ENCODE peak calls at places on chromosome 17, in four cellular contexts. V is fibroblast of lung, T is HepG2, I is H1. K is an unnamed sample.

GRCh38 chr17:80034977-80035686 is 540 bp downstream of the TBC1D16 start:
- DNase-seq in I (no peak), V (peak; percentile 42), T (no peak), K (peak; percentile 29)

GRCh38 chr17:28684963-28685362 is 23.0 kb downstream of the SUPT6H start:
- DNase-seq in T (peak; percentile 65), V (peak; percentile 54), I (no peak), K (no peak)

GRCh38 chr17:62592305-62593099 is 35.0 kb upstream of the MRC2 start:
- DNase-seq in V (no peak), T (no peak), I (no peak), K (peak; percentile 16)

GRCh38 chr17:65177901-65178300 is 40.7 kb downstream of the RGS9 start:
- DNase-seq in I (no peak), T (no peak), V (peak; percentile 71), K (peak; percentile 59)

GRCh38 chr17:40607641-40608040 is 40.0 kb downstream of the SMARCE1 start:
- DNase-seq in V (no peak), I (no peak), T (no peak), K (no peak)

GRCh38 chr17:58666858-58667267 is 25.0 kb downstream of the TEX14 start:
- DNase-seq in I (no peak), T (no peak), V (peak; percentile 87), K (no peak)

GRCh38 chr17:49987681-49988441 is 7.2 kb downstream of the DLX3 start:
- DNase-seq in T (no peak), V (no peak), I (no peak), K (no peak)

GRCh38 chr17:4998666-4999428 is 1.1 kb downstream of the KIF1C start:
- DNase-seq in T (peak; percentile 86), I (no peak), V (no peak), K (no peak)

GRCh38 chr17:61478026-61478789 is 26.0 kb downstream of the TBX4 start:
- DNase-seq in I (no peak), T (no peak), V (no peak), K (no peak)

GRCh38 chr17:77460514-77461046 is 319.8 kb downstream of the SEC14L1 start:
- DNase-seq in V (no peak), I (no peak), T (no peak), K (no peak)

GRCh38 chr17:3318336-3318735 is 20.2 kb upstream of the OR3A1 start:
- DNase-seq in T (no peak), V (no peak), I (no peak), K (no peak)

GRCh38 chr17:50603340-50603739 is 31.3 kb upstream of the ABCC3 start:
- DNase-seq in V (no peak), I (no peak), T (peak; percentile 35), K (no peak)

GRCh38 chr17:4235372-4236279 is 28.2 kb downstream of the ANKFY1 start:
- DNase-seq in I (no peak), V (peak; percentile 26), T (no peak), K (peak; percentile 43)

GRCh38 chr17:9931144-9931543 is 26.1 kb upstream of the RCVRN start:
- DNase-seq in T (no peak), V (no peak), I (no peak), K (no peak)

GRCh38 chr17:27912989-27913388 is 19.8 kb upstream of the LYRM9 start:
- DNase-seq in T (no peak), I (no peak), V (no peak), K (no peak)

GRCh38 chr17:40373324-40373723 is 8.8 kb upstream of the GJD3 start:
- DNase-seq in V (peak; percentile 84), I (no peak), T (no peak), K (peak; percentile 7)

GRCh38 chr17:72715906-72716572 is 376.4 kb downstream of the SLC39A11 start:
- DNase-seq in T (peak; percentile 94), V (peak; percentile 96), I (no peak), K (peak; percentile 97)

GRCh38 chr17:71801301-71801700 is 319.5 kb upstream of the SOX9 start:
- DNase-seq in V (peak; percentile 37), T (no peak), I (no peak), K (peak; percentile 94)

GRCh38 chr17:49252148-49252682 is 21.6 kb upstream of the PHOSPHO1 start:
- DNase-seq in I (no peak), V (peak; percentile 31), T (peak; percentile 42), K (no peak)

GRCh38 chr17:79120259-79120658 is 45.6 kb downstream of the ENGASE start:
- DNase-seq in V (no peak), I (no peak), T (no peak), K (no peak)

GRCh38 chr17:47714773-47715396 is 18.2 kb upstream of the TBX21 start:
- DNase-seq in T (no peak), V (no peak), I (no peak), K (no peak)

GRCh38 chr17:5785867-5786509 is 201.7 kb upstream of the NLRP1 start:
- DNase-seq in V (no peak), I (no peak), T (no peak), K (peak; percentile 58)

GRCh38 chr17:14297161-14297851 is 3.6 kb upstream of the HS3ST3B1 start:
- DNase-seq in V (peak; percentile 64), T (peak; percentile 48), I (no peak), K (no peak)

GRCh38 chr17:14294876-14295275 is 6.0 kb upstream of the HS3ST3B1 start:
- DNase-seq in I (no peak), V (no peak), T (no peak), K (no peak)

GRCh38 chr17:14298221-14298994 is 2.5 kb upstream of the HS3ST3B1 start:
- DNase-seq in I (no peak), T (no peak), V (no peak), K (no peak)

GRCh38 chr17:14296511-14296910 is 4.4 kb upstream of the HS3ST3B1 start:
- DNase-seq in I (no peak), V (no peak), T (no peak), K (no peak)

GRCh38 chr17:14295676-14296075 is 5.2 kb upstream of the HS3ST3B1 start:
- DNase-seq in I (no peak), V (no peak), T (no peak), K (no peak)
- TF ChIP-seq EZH2 in I (no peak), V (no peak), T (no peak), K (no peak)

DNA sequence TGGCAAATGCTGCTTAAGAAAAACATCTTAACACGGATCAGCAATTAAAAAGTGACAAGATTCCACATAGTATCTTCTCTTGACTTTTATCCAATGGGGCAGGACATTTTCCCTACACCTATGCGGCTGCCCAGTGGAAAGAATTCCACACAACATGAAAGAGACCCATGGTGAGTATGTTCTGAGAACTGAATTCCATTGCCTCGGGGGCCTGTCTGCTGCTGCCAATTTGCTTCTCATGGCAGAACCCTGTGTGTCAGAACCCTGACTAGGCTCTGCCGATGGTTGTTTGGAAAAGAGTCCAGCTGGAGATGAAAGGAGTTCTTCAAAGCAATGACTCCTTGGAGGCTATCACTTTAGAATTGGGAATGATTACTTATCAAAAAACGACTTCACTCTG is 96.7 kb downstream of the HIC1 start:
- DNase-seq in T (no peak), I (no peak), V (no peak), K (no peak)
- H3K4me1 ChIP-seq in T (peaks cover 2% of the 10 kb centered on the region), I (no peaks in the 10 kb centered on the region), V (peaks cover 3% of the 10 kb centered on the region), K (peaks cover 2% of the 10 kb centered on the region)

DNA sequence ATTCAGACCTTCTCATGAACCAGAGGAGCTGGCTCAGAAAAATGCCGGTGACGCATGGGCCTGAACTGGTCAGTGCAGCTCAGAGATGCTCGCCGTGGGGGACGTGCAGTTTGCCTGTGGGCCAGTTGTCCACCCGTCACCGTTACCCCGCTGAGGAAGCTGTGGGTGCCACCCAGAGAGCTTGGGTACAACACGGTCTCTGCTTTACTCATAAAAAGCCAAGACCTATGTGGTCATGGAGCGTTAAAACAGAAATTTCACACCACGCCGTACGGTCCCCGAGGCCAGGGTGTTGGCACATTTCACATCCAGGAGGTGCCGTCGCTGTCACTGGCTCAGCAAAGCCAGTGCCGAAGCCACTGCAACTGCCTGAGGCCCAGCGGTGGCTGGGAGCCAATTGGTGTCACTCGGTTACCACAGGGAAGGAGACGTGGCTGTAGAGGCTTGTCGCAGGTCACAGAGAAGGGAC is 120.9 kb downstream of the METRNL start:
- DNase-seq in V (no peak), T (no peak), I (no peak), K (no peak)
- H3K9ac ChIP-seq in V (no peak overlapping the region), T (no peak overlapping the region), I (no peak overlapping the region), K (peak overlapping the region; percentile 29)

GRCh38 chr17:67519801-67520251 is 142.7 kb downstream of the PITPNC1 start:
- DNase-seq in V (no peak), I (peak; percentile 23), T (no peak), K (no peak)

GRCh38 chr17:67517335-67517734 is 140.3 kb downstream of the PITPNC1 start:
- DNase-seq in I (no peak), V (no peak), T (no peak), K (no peak)

GRCh38 chr17:67520282-67520906 is 143.3 kb downstream of the PITPNC1 start:
- DNase-seq in V (peak; percentile 84), I (no peak), T (no peak), K (peak; percentile 64)

GRCh38 chr17:67520916-67521772 is 144.1 kb downstream of the PITPNC1 start:
- DNase-seq in V (peak; percentile 49), T (no peak), I (no peak), K (no peak)

GRCh38 chr17:67518881-67519280 is 141.8 kb downstream of the PITPNC1 start:
- DNase-seq in T (no peak), I (no peak), V (peak; percentile 55), K (no peak)
- TF ChIP-seq EZH2 in T (no peak), I (no peak), V (no peak), K (no peak)

GRCh38 chr17:7559307-7560171 is 989 bp downstream of the TNFSF13 start:
- DNase-seq in I (no peak), T (no peak), V (no peak), K (no peak)
- H3K4me1 ChIP-seq in I (peaks cover 26% of the 10 kb centered on the region), T (peaks cover 66% of the 10 kb centered on the region), V (peaks cover 21% of the 10 kb centered on the region), K (peaks cover 25% of the 10 kb centered on the region)

DNA sequence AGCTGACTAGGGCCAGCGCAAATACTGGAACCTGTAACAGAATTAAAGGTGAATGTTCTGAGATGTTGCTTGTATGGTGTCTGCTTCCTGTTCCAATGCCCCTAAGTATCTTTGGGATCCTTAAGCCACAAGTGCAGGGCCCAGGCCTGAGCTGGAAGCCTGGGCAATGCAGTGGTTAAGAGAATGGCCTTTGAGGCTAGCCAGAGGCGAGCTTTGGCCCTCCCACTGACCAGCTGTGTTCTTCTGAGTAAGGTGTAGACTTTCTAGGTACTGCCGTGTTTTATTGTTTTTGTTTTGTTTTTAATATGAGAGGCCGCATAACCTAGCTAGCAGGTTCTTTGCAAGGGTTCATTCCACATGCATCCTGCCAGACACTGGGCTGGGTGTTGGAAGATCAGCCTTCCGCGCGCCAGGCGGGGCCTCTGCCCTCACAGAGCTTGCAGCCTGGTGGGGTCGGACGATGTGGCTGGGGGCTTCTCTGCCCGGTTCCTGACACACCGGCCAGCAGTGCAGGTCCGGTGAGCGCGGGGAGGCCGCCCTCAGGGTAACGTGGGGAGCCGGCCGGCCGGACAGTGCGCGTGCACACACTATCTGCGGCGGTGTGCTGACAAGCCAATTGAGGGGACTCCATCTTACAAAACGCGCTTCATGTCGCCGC is 556 bp upstream of the MLX start:
- DNase-seq in V (no peak), I (no peak), T (no peak), K (no peak)
- H3K9ac ChIP-seq in V (peak overlapping the region; percentile 86), I (peak overlapping the region; percentile 56), T (peak overlapping the region; percentile 88), K (peak overlapping the region; percentile 84)

DNA sequence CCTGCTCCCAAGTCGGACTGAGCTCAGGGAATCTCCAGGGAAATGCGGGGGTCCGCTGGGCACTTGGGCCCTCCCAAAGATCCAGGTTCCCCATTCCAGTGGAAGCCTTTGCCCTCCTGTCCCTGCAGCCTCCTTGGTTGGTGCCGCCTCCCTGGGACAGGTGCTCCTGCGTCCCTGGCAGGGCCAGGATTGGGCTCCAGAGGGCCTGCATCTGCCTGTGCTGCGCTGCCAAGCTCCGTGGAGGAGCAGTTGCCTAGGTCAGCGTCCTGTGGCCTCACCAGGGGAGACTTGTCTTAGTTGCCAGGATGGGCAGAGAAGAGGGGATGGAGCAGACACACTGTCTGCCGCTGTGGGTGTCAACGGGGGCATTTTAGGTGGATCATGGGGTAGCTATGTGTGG is 67.1 kb downstream of the MSI2 start:
- DNase-seq in V (no peak), I (no peak), T (no peak), K (no peak)
- TF ChIP-seq EZH2 in V (no peak), I (no peak), T (no peak), K (no peak)

K was measured in astrocyte.